ENCODE peak calls at places on chromosomes 2 and 18, in ten cellular contexts. L is colonic mucosa; W is sigmoid colon; E is MM.1S; O is A673; H is neural progenitor cell; T is heart left ventricle; D is CD8-positive, alpha-beta T cell; A is mammary epithelial cell; K is stomach. G is an unnamed sample.
A peak's percentile ranks its signal among the peaks of the same experiment; 100 is the strongest.

GRCh38 chr2:226766352-226767055 is 33.1 kb downstream of the IRS1 start:
- DNase-seq in L (no peak), A (peak; percentile 56), D (no peak), K (no peak), O (no peak), E (no peak), W (no peak), T (no peak), H (no peak), G (no peak)

GRCh38 chr18:79637921-79638855 is 41.4 kb upstream of the CTDP1 start:
- DNase-seq in A (no peak), H (no peak), T (no peak), L (no peak), D (no peak), O (no peak), E (no peak), W (peak; percentile 45), K (no peak), G (no peak)

GRCh38 chr18:45167109-45167551 is 448.1 kb upstream of the SLC14A2 start:
- DNase-seq in W (no peak), L (no peak), D (no peak), E (no peak), K (no peak), A (peak; percentile 63), O (no peak), H (no peak), T (no peak), G (no peak)

GRCh38 chr2:152033146-152033545 is 65.7 kb downstream of the CACNB4 start:
- DNase-seq in A (no peak), T (no peak), K (no peak), O (no peak), D (no peak), E (no peak), L (no peak), H (no peak), W (no peak), G (no peak)

GRCh38 chr2:158998486-158999248 is 30.2 kb downstream of the TANC1 start:
- DNase-seq in T (no peak), A (peak; percentile 34), O (peak; percentile 31), L (no peak), K (no peak), H (no peak), E (no peak), D (no peak), W (no peak), G (no peak)

GRCh38 chr18:14943486-14943885 is 195.5 kb downstream of the ANKRD30B start:
- DNase-seq in W (no peak), K (no peak), T (no peak), O (no peak), H (no peak), E (no peak), L (no peak), A (no peak), D (no peak), G (no peak)

GRCh38 chr2:57959380-57959779 is 87.2 kb upstream of the VRK2 start:
- DNase-seq in L (no peak), H (peak; percentile 31), D (no peak), K (no peak), E (no peak), A (no peak), T (no peak), W (no peak), O (no peak), G (no peak)

GRCh38 chr2:30234180-30234971 is 3.0 kb downstream of the LBH start:
- DNase-seq in E (no peak), W (peak; percentile 77), K (peak; percentile 35), A (peak; percentile 96), O (no peak), H (peak; percentile 58), L (no peak), D (peak; percentile 46), T (no peak), G (peak; percentile 47)

GRCh38 chr18:28725876-28726275 is 548.9 kb upstream of the CDH2 start:
- DNase-seq in K (no peak), D (no peak), A (peak; percentile 77), H (no peak), E (no peak), O (no peak), W (no peak), T (no peak), L (no peak), G (no peak)

GRCh38 chr2:196449083-196449482 is 190.4 kb upstream of the CCDC150 start:
- DNase-seq in E (no peak), O (no peak), D (no peak), K (no peak), H (no peak), A (no peak), W (no peak), T (no peak), L (no peak), G (no peak)

GRCh38 chr2:2787301-2787907 is 456.3 kb upstream of the MYT1L start:
- DNase-seq in O (no peak), D (no peak), K (no peak), A (no peak), W (no peak), H (peak; percentile 28), E (no peak), L (no peak), T (peak; percentile 73), G (no peak)

GRCh38 chr2:58974881-58975280 is 733.8 kb upstream of the FANCL start:
- DNase-seq in T (no peak), O (no peak), D (no peak), W (no peak), H (no peak), E (no peak), A (no peak), L (no peak), K (no peak), G (no peak)

GRCh38 chr2:68663371-68664156 is 20.2 kb downstream of the PROKR1 start:
- DNase-seq in T (no peak), E (no peak), L (no peak), H (no peak), A (no peak), O (no peak), K (no peak), D (no peak), W (no peak), G (no peak)

DNA sequence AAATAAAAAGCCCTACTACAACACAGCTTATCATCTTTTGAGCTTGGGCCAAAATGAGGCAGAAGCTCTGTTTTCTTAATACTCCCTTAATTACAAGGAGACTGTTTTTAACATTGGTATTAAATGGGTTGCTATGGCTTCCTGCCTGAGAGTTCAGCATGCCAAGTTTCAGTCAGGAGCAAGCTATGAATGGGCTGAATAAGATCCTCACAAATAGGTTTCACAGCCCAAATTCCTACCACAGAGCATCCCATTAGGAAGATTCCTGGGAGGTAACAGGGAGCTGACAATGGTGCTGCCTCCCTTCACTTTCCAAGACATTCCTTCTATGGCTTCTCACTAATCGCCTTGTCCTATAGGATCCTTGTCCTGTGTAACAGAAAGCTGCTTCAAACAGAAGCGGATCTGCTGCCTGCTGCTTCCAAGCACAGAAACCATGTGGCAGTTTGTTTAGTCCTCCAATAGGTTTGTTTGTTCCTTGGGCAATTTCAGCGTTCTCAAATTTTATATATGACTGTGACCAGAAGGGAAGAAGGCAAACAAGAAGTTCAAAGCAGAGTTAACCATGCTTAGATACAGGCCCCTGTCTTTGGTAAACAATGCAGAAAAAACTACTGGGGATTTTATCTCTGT is 70.9 kb downstream of the NCKAP5 start:
- DNase-seq in D (no peak), H (peak; percentile 88), W (no peak), A (peak; percentile 50), T (no peak), K (no peak), O (peak; percentile 85), L (no peak), E (no peak), G (no peak)
- H3K4me1 ChIP-seq in D (no peaks in the 10 kb centered on the region), H (peaks cover 43% of the 10 kb centered on the region), W (no peaks in the 10 kb centered on the region), A (peaks cover 4% of the 10 kb centered on the region), T (peaks cover 9% of the 10 kb centered on the region), K (peaks cover 21% of the 10 kb centered on the region), O (peaks cover 76% of the 10 kb centered on the region), L (no peaks in the 10 kb centered on the region), E (peaks cover 37% of the 10 kb centered on the region), G (no peaks in the 10 kb centered on the region)

DNA sequence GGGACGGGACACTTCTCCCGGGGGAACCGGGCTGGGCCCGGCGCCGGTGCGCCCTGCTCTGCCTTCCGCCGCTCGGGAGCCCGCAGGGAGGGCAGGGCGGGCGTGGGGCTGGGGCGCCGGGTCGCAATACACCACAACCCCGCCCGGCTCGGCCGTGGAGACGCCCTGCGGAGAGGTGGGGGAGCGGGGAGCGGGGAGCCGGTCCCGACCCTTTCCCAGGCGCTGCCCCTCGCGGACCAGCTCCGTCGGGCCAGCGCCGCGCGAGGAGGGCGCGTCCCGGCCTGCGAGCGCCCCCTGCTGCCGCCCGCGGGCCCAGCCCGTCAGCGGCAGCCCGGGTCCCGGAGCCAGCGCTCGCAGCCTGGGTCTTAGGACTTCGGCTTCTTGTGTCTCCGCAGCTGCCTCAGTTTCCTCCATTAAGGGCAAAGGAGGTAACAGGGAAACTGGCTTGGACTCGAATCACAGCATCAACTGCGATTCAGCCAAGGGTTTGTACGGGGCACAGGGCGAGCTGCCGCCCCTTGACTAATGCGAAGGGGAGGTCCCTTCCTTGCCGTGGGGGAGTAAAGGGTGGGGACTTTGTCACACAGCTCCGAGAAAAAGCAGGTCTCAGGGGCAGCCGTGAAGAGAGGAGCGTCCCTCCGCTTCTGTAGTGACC is 635 bp upstream of the ADRA2B start:
- DNase-seq in T (peak; percentile 85), O (peak; percentile 68), L (peak; percentile 57), E (peak; percentile 53), A (peak; percentile 53), D (peak; percentile 68), K (peak; percentile 65), W (no peak), H (peak; percentile 88), G (peak; percentile 67)
- TF ChIP-seq CTCF in T (peak; percentile 87), O (peak; percentile 68), L (peak; percentile 63), E (peak; percentile 49), A (peak; percentile 64), D (peak; percentile 84), K (peak; percentile 14), W (no peak), H (peak; percentile 90), G (peak; percentile 87)

DNA sequence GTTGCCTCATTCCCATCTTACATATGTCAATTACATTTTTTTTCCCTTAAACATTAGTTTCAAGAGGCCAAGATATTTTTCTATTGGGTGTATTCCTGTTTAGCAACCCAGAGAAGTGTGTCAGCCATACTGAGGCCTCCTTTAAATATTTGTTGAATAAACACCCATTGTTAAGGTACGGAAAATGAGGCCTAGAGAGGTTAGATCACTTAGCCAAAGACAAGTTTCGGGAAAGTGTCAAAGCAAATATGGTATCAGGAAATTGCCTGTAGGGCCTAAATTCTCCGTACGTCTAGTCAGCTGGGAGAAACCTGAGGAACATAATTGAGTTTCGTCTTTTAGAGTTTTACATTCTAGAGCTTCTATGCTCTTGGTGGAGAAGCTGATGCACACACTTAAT is 1138.3 kb downstream of the DPP10 start:
- DNase-seq in T (no peak), D (no peak), W (no peak), E (no peak), A (no peak), K (no peak), L (no peak), H (no peak), O (no peak), G (no peak)
- H3K9me3 ChIP-seq in T (no peaks in the 10 kb centered on the region), D (no peaks in the 10 kb centered on the region), W (no peaks in the 10 kb centered on the region), E (no peaks in the 10 kb centered on the region), A (peaks cover 4% of the 10 kb centered on the region), K (peaks cover 8% of the 10 kb centered on the region), L (no peaks in the 10 kb centered on the region), H (no peaks in the 10 kb centered on the region), O (peaks cover 10% of the 10 kb centered on the region), G (no peaks in the 10 kb centered on the region)

DNA sequence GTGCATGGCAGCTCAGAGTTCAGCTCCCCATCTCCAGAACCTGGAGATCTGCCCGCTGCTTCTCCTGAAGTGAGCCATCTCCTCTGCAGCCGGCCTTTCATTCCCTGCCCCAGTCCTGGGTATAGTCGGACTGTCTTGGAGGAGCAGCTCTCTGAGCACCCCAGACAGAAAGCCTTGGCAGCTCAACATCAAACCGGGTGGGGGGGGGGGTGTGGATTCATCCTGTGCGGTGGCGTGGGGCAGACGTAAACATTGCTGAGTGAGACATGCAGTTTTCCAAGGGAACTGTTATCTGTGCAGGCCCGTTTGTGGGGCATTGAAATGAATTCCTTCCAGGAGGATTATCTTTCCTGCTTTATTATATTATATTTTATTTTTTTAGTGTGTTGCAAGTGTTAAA is 125.9 kb upstream of the MYCN start:
- DNase-seq in K (no peak), L (no peak), T (no peak), W (no peak), E (no peak), H (no peak), O (no peak), D (no peak), A (no peak), G (no peak)
- H3K4me1 ChIP-seq in K (no peaks in the 10 kb centered on the region), L (no peaks in the 10 kb centered on the region), T (no peaks in the 10 kb centered on the region), W (no peaks in the 10 kb centered on the region), E (no peaks in the 10 kb centered on the region), H (peaks cover 47% of the 10 kb centered on the region), O (peaks cover 18% of the 10 kb centered on the region), D (no peaks in the 10 kb centered on the region), A (no peaks in the 10 kb centered on the region), G (no peaks in the 10 kb centered on the region)

G was measured in psoas muscle.